ENCODE peak calls at places on chromosomes 3 and 15, in eight cellular contexts. Z is GM03348; B is AG09319; H is activated naive CD8-positive, alpha-beta T cell treated with anti-CD3 and anti-CD28 coated beads, Interleukin-2, amount 50 U/mL, for 24 hours; T is activated CD8-positive, alpha-beta memory T cell treated with anti-CD3 and anti-CD28 coated beads for 1 hour; E is activated T-cell treated with anti-CD3 and anti-CD28 coated beads for 1 hour; W is stimulated activated CD4-positive, alpha-beta T cell treated with anti-CD3 and anti-CD28 coated beads, Interleukin-12 subunit alpha, Interleukin-12 subunit beta, amount 100 ng/mL, for 4 hours; X is SW 1271. M is an unnamed sample.

GRCh38 chr15:90660195-90660995 is 56.8 kb upstream of the BLM start:
- DNase-seq in Z (peak), B (peak), H (peak), T (peak), E (peak), W (peak), X (peak), M (peak)

GRCh38 chr3:29605845-29606244 is 325.0 kb downstream of the RBMS3 start:
- DNase-seq in Z (no peak), B (no peak), H (no peak), T (no peak), E (no peak), W (no peak), X (no peak), M (no peak)

GRCh38 chr3:32203854-32204253 is 34.6 kb upstream of the CMTM8 start:
- DNase-seq in Z (peak), B (no peak), H (no peak), T (no peak), E (no peak), W (no peak), X (no peak), M (no peak)

GRCh38 chr3:157170861-157171260 is 10.9 kb upstream of the CCNL1 start:
- DNase-seq in Z (no peak), B (no peak), H (no peak), T (no peak), E (no peak), W (no peak), X (no peak), M (no peak)

GRCh38 chr3:183515968-183516851 is 39.3 kb downstream of the KLHL6 start:
- DNase-seq in Z (no peak), B (no peak), H (peak), T (peak), E (peak), W (peak), X (no peak), M (no peak)

GRCh38 chr3:142875583-142876207 is 13.2 kb downstream of the PCOLCE2 start:
- DNase-seq in Z (no peak), B (no peak), H (no peak), T (no peak), E (no peak), W (no peak), X (no peak), M (no peak)

GRCh38 chr3:133413166-133414020 is 13.5 kb downstream of the BFSP2 start:
- DNase-seq in Z (peak), B (no peak), H (no peak), T (no peak), E (no peak), W (no peak), X (peak), M (no peak)

GRCh38 chr3:109923431-109923830 is 586.1 kb upstream of the DPPA4 start:
- DNase-seq in Z (no peak), B (no peak), H (no peak), T (no peak), E (no peak), W (no peak), X (no peak), M (no peak)

GRCh38 chr3:16824085-16824696 is 60.6 kb upstream of the PLCL2 start:
- DNase-seq in Z (no peak), B (no peak), H (no peak), T (no peak), E (no peak), W (no peak), X (no peak), M (no peak)

GRCh38 chr15:61598655-61599054 is 369.6 kb upstream of the RORA start:
- DNase-seq in Z (no peak), B (no peak), H (no peak), T (no peak), E (no peak), W (no peak), X (no peak), M (no peak)

GRCh38 chr15:55514414-55514850 is 6.4 kb upstream of the DNAAF4 start:
- DNase-seq in Z (no peak), B (no peak), H (no peak), T (no peak), E (no peak), W (no peak), X (no peak), M (no peak)

GRCh38 chr3:120172070-120172469 is 77.8 kb upstream of the GSK3B start:
- DNase-seq in Z (peak), B (no peak), H (no peak), T (no peak), E (no peak), W (no peak), X (no peak), M (no peak)

GRCh38 chr15:78302579-78302978 is 3.2 kb upstream of the SKIC8 start:
- DNase-seq in Z (peak), B (peak), H (no peak), T (no peak), E (no peak), W (no peak), X (no peak), M (no peak)

GRCh38 chr3:107985496-107985895 is 105.3 kb downstream of the CD47 start:
- DNase-seq in Z (no peak), B (no peak), H (peak), T (no peak), E (peak), W (no peak), X (no peak), M (no peak)

GRCh38 chr15:81235781-81236507 is 39.3 kb downstream of the IL16 start:
- DNase-seq in Z (peak), B (peak), H (peak), T (no peak), E (no peak), W (no peak), X (no peak), M (no peak)

GRCh38 chr3:8662594-8662993 is 18.0 kb upstream of the SSUH2 start:
- DNase-seq in Z (no peak), B (no peak), H (no peak), T (no peak), E (no peak), W (no peak), X (no peak), M (no peak)

GRCh38 chr15:75827691-75828090 is 15.6 kb upstream of the UBE2Q2 start:
- DNase-seq in Z (no peak), B (no peak), H (no peak), T (no peak), E (no peak), W (no peak), X (no peak), M (no peak)

GRCh38 chr15:62449638-62450037 is 284.6 kb upstream of the C2CD4B start:
- DNase-seq in Z (no peak), B (no peak), H (no peak), T (no peak), E (no peak), W (no peak), X (no peak), M (no peak)

GRCh38 chr15:20340931-20341661 is 200.5 kb downstream of the GOLGA6L6 start:
- DNase-seq in Z (peak), B (no peak), H (peak), T (no peak), E (no peak), W (no peak), X (no peak), M (peak)

GRCh38 chr3:136353461-136353860 is 103.3 kb downstream of the PCCB start:
- DNase-seq in Z (no peak), B (no peak), H (no peak), T (no peak), E (no peak), W (no peak), X (no peak), M (no peak)

GRCh38 chr15:26537653-26538052 is 235.2 kb downstream of the GABRB3 start:
- DNase-seq in Z (no peak), B (no peak), H (no peak), T (no peak), E (no peak), W (no peak), X (no peak), M (no peak)

GRCh38 chr3:111547645-111548044 is 5.6 kb downstream of the CD96 start:
- DNase-seq in Z (no peak), B (no peak), H (peak), T (no peak), E (no peak), W (no peak), X (no peak), M (no peak)

GRCh38 chr3:70612920-70613319 is 300.5 kb upstream of the MDFIC2 start:
- DNase-seq in Z (no peak), B (no peak), H (no peak), T (no peak), E (no peak), W (no peak), X (no peak), M (no peak)